ENCODE peak calls at places on chromosomes 2 and 18, in four cellular contexts. A, V, R and X are unnamed samples.
A peak's percentile ranks its signal among the peaks of the same experiment; 100 is the strongest.

GRCh38 chr2:236828002-236828401 is 257.7 kb upstream of the COPS8 start:
- DNase-seq in A (no peak), V (no peak), R (no peak), X (no peak)

GRCh38 chr2:190408538-190409271 is 550 bp downstream of the MFSD6 start:
- DNase-seq in A (no peak), V (peak; percentile 60), R (peak; percentile 69), X (no peak)

GRCh38 chr2:111117666-111118454 is 2.9 kb upstream of the BCL2L11 start:
- DNase-seq in A (peak; percentile 23), V (peak; percentile 77), R (peak; percentile 79), X (no peak)

GRCh38 chr18:6666286-6666685 is 63.2 kb upstream of the ARHGAP28 start:
- DNase-seq in A (no peak), V (no peak), R (no peak), X (no peak)

GRCh38 chr18:9741821-9742541 is 33.9 kb downstream of the RAB31 start:
- DNase-seq in A (no peak), V (peak; percentile 68), R (no peak), X (no peak)

GRCh38 chr2:8016688-8017087 is 665.2 kb upstream of the ID2 start:
- DNase-seq in A (no peak), V (no peak), R (no peak), X (no peak)

GRCh38 chr2:54618646-54619565 is 104.6 kb upstream of the EML6 start:
- DNase-seq in A (no peak), V (no peak), R (no peak), X (no peak)

GRCh38 chr2:216477283-216478035 is 21.2 kb upstream of the RPL37A start:
- DNase-seq in A (no peak), V (no peak), R (no peak), X (no peak)

GRCh38 chr2:72745679-72746368 is 80.0 kb downstream of the EXOC6B start:
- DNase-seq in A (peak; percentile 42), V (peak; percentile 63), R (no peak), X (peak; percentile 49)

GRCh38 chr2:172639823-172640222 is 83.9 kb downstream of the PDK1 start:
- DNase-seq in A (peak; percentile 82), V (peak; percentile 91), R (peak; percentile 24), X (peak; percentile 61)

GRCh38 chr2:234606906-234607305 is 110.0 kb upstream of the ARL4C start:
- DNase-seq in A (no peak), V (no peak), R (no peak), X (no peak)

GRCh38 chr18:10213526-10213925 is 240.9 kb upstream of the APCDD1 start:
- DNase-seq in A (no peak), V (peak; percentile 46), R (no peak), X (no peak)

GRCh38 chr18:48831113-48831759 is 119.5 kb downstream of the SMAD7 start:
- DNase-seq in A (no peak), V (no peak), R (no peak), X (no peak)

GRCh38 chr2:105888625-105889024 is 143.9 kb downstream of the NCK2 start:
- DNase-seq in A (no peak), V (no peak), R (no peak), X (no peak)

GRCh38 chr2:121966663-121967062 is 211.2 kb downstream of the TSN start:
- DNase-seq in A (no peak), V (no peak), R (no peak), X (no peak)

GRCh38 chr2:239042046-239042445 is 194.2 kb downstream of the TWIST2 start:
- DNase-seq in A (no peak), V (peak; percentile 24), R (no peak), X (no peak)

GRCh38 chr2:66370824-66371223 is 64.1 kb upstream of the MEIS1 start:
- DNase-seq in A (no peak), V (peak; percentile 26), R (no peak), X (no peak)

GRCh38 chr18:36529747-36530146 is 232.2 kb downstream of the FHOD3 start:
- DNase-seq in A (no peak), V (no peak), R (no peak), X (no peak)

GRCh38 chr18:79964330-79965118 is at the start of gene HSBP1L1:
- DNase-seq in A (no peak), V (peak; percentile 32), R (no peak), X (no peak)

GRCh38 chr2:50694798-50695197 is 337.1 kb downstream of the NRXN1 start:
- DNase-seq in A (no peak), V (no peak), R (no peak), X (no peak)

GRCh38 chr2:60439219-60439974 is 114.1 kb downstream of the BCL11A start:
- DNase-seq in A (no peak), V (no peak), R (no peak), X (no peak)

GRCh38 chr2:239611222-239611795 is 210.5 kb upstream of the HDAC4 start:
- DNase-seq in A (no peak), V (no peak), R (no peak), X (no peak)

GRCh38 chr2:73818296-73818695 is 10.5 kb upstream of the STAMBP start:
- DNase-seq in A (no peak), V (no peak), R (no peak), X (no peak)

GRCh38 chr2:19332503-19332902 is 25.9 kb downstream of the OSR1 start:
- DNase-seq in A (no peak), V (no peak), R (no peak), X (no peak)

GRCh38 chr18:77478619-77479018 is 229.0 kb downstream of the GALR1 start:
- DNase-seq in A (no peak), V (peak; percentile 9), R (no peak), X (no peak)

GRCh38 chr2:40680547-40680946 is 228.7 kb upstream of the SLC8A1 start:
- DNase-seq in A (no peak), V (no peak), R (no peak), X (no peak)

GRCh38 chr2:146119586-146119985 is 1599.7 kb upstream of the ZEB2 start:
- DNase-seq in A (no peak), V (no peak), R (no peak), X (no peak)

GRCh38 chr2:48968011-48968410 is 186.3 kb downstream of the FSHR start:
- DNase-seq in A (no peak), V (no peak), R (no peak), X (no peak)

GRCh38 chr18:23924813-23925212 is 89.7 kb upstream of the TTC39C start:
- DNase-seq in A (no peak), V (peak; percentile 85), R (peak; percentile 26), X (no peak)

GRCh38 chr18:50879302-50880107 is 587 bp downstream of the ME2 start:
- DNase-seq in A (no peak), V (peak; percentile 58), R (no peak), X (no peak)

GRCh38 chr18:62751341-62751821 is 36.0 kb downstream of the PHLPP1 start:
- DNase-seq in A (no peak), V (peak; percentile 46), R (no peak), X (no peak)

GRCh38 chr2:104432972-104433371 is 420.9 kb upstream of the POU3F3 start:
- DNase-seq in A (no peak), V (no peak), R (no peak), X (no peak)

GRCh38 chr18:75124967-75125358 is 84.0 kb downstream of the PTGR3 start:
- DNase-seq in A (no peak), V (no peak), R (no peak), X (no peak)

GRCh38 chr2:18149660-18150246 is 271.3 kb downstream of the KCNS3 start:
- DNase-seq in A (peak; percentile 30), V (peak; percentile 59), R (no peak), X (peak; percentile 27)

GRCh38 chr2:97761192-97761591 is 47.8 kb downstream of the ZAP70 start:
- DNase-seq in A (no peak), V (no peak), R (no peak), X (no peak)

GRCh38 chr2:180056367-180057118 is 49.4 kb upstream of the CWC22 start:
- DNase-seq in A (no peak), V (no peak), R (no peak), X (no peak)

GRCh38 chr2:45168731-45169338 is 159.6 kb upstream of the SIX2 start:
- DNase-seq in A (no peak), V (peak; percentile 23), R (no peak), X (no peak)

GRCh38 chr2:64141711-64142405 is 2.4 kb downstream of the PELI1 start:
- DNase-seq in A (no peak), V (no peak), R (no peak), X (no peak)

GRCh38 chr18:51028201-51028805 is 1.7 kb upstream of the SMAD4 start:
- DNase-seq in A (no peak), V (peak; percentile 25), R (no peak), X (no peak)

GRCh38 chr18:28036481-28036880 is 140.4 kb downstream of the CDH2 start:
- DNase-seq in A (no peak), V (no peak), R (no peak), X (no peak)